ENCODE peak calls at places on chromosome 4, in ten cellular contexts. A, H, R, Q, W, F, X, J, K and U are unnamed samples.
A peak's percentile ranks its signal among the peaks of the same experiment; 100 is the strongest.

GRCh38 chr4:180635276-180635675 is 1607.9 kb upstream of the TENM3 start:
- DNase-seq in W (no peak), A (no peak), J (peak; percentile 12), Q (no peak), K (no peak), X (no peak), R (peak; percentile 56), F (no peak), H (no peak), U (no peak)

GRCh38 chr4:189092596-189092995 is 848.1 kb upstream of the FRG1 start:
- DNase-seq in F (no peak), H (no peak), X (no peak), W (no peak), R (no peak), Q (no peak), K (no peak), J (no peak), A (no peak), U (no peak)

GRCh38 chr4:135177323-135177722 is 975.7 kb upstream of the PABPC4L start:
- DNase-seq in W (no peak), K (no peak), X (no peak), F (no peak), A (no peak), J (no peak), Q (no peak), R (no peak), H (no peak), U (no peak)

GRCh38 chr4:109020861-109021260 is 258.0 kb upstream of the ETNPPL start:
- DNase-seq in X (no peak), W (no peak), K (no peak), J (no peak), F (no peak), A (no peak), R (no peak), H (no peak), Q (no peak), U (no peak)

GRCh38 chr4:8765631-8766590 is 105.7 kb downstream of the HMX1 start:
- DNase-seq in K (no peak), Q (peak; percentile 60), W (no peak), A (no peak), J (no peak), X (peak; percentile 11), H (no peak), F (no peak), R (no peak), U (no peak)

GRCh38 chr4:40596522-40596921 is 33.1 kb downstream of the RBM47 start:
- DNase-seq in H (no peak), A (no peak), X (no peak), J (no peak), R (no peak), K (no peak), Q (no peak), W (no peak), F (no peak), U (no peak)

GRCh38 chr4:80307774-80308465 is 27.6 kb upstream of the CFAP299 start:
- DNase-seq in X (no peak), F (no peak), H (no peak), R (no peak), K (no peak), J (no peak), Q (peak; percentile 43), W (no peak), A (no peak), U (peak; percentile 22)

GRCh38 chr4:69056921-69057562 is 39.2 kb upstream of the UGT2B7 start:
- DNase-seq in X (no peak), A (no peak), W (no peak), K (no peak), F (no peak), H (no peak), Q (no peak), R (no peak), J (no peak), U (no peak)

GRCh38 chr4:75142377-75142776 is 209.5 kb downstream of the PARM1 start:
- DNase-seq in X (no peak), R (no peak), Q (no peak), H (no peak), K (no peak), W (no peak), J (no peak), A (no peak), F (no peak), U (no peak)

DNA sequence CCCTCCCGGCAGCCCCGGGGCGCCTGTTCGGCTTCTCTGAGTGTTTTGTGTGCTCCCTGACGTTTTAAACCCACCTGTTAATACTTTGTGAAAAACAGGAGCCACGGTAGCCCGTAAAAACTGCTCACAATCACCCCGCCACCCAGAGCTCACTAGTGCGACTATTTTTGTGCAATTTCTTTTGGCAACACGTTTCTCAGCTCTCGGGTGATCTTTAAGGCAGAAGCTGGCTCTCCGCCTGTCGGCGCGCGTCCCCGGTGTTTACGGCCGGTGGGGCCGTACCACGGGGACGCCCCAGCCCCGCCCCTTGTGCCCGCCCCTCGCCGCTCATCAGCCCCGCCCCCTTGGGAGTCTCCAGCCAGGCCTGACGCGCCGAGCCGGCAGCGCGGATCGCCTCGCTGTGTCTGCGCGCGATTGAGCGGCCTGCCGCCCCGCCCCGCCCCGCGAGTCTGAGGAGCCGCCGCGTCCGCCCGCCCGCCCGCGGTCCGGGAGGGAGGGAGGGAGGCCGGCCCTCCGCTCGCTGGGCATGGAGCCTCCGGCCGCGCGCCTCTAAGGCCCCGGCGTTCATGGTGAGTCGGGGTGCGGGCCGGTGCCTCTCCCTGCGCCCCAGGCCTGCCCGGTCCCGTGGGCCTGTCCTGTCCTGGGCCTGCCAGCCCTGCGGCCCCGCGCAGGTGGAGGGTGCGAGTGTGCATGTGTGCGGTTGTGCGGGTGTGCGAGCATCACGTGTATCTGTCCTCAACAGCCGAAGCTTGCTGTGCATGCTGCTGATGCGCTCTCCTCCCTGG is 56.2 kb upstream of the TADA2B start:
- DNase-seq in F (peak; percentile 92), J (peak; percentile 76), H (peak; percentile 81), W (peak; percentile 94), X (peak; percentile 97), R (peak; percentile 95), A (peak; percentile 94), Q (peak; percentile 97), K (peak; percentile 70), U (peak; percentile 96)
- TF ChIP-seq POLR2A in F (peak; percentile 87), J (peak; percentile 50), H (peak; percentile 62), W (peak; percentile 92), X (peak; percentile 55), R (no peak), A (peak; percentile 66), Q (peak; percentile 80), K (peak; percentile 5), U (peak; percentile 83)

DNA sequence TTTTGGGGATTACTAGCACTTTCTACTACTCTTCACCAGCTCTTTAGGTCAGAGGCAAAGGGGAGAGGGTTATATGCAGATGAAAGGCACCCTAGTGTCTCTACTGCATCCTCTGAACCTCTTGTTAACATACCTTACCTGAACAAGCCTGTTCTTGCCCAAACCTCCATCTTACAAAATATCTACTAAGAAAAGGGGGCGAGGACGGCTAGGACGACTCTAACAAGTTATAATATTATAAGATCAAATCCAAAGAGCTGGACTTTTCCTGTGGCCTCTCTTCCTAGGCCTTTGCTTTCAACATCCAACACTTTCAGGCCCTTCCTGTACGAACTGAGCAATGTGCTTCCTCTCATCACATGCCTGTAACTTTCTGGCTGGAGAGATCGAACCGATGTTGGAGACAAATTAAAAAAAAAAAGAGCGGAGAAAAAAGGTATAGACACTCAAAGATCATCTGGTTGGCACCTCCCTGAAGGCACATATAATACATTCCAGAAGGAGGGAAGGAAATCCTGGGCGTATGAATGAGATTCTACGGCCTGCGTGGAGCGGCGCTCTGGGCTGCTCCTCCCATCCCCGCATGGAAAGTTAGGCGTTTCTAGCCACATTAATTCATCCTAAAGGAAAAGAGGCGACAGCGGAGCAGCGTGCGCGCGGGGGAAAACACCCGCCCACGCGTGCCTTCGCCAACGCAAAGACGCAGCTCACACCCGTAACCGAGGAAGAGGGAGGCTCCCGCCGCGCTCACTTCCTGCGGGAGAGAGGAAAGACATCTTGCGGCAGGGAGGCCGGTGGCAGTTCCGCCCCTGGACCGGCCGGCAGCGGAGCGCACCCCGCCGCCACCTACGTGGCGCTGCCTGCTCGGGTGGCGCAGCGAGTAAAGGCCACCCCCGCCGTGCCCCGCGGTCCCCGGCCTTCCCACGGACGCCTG is 803 bp downstream of the PRDM5 start:
- DNase-seq in A (peak; percentile 63), X (peak; percentile 63), W (peak; percentile 11), K (peak; percentile 45), H (no peak), J (peak; percentile 49), F (peak; percentile 68), R (peak; percentile 72), Q (peak; percentile 81), U (peak; percentile 67)
- TF ChIP-seq POLR2A in A (peak; percentile 43), X (no peak), W (peak; percentile 47), K (peak; percentile 78), H (no peak), J (peak; percentile 90), F (peak; percentile 77), R (peak; percentile 64), Q (no peak), U (no peak)

GRCh38 chr4:86891785-86892638 is at the start of gene C4orf36:
- DNase-seq in K (peak; percentile 38), J (peak; percentile 37), A (peak; percentile 46), R (peak; percentile 70), W (peak; percentile 15), F (peak; percentile 43), H (no peak), X (peak; percentile 85), Q (peak; percentile 77), U (peak; percentile 60)
- TF ChIP-seq POLR2A in K (peak; percentile 30), J (no peak), A (peak; percentile 20), R (no peak), W (no peak), F (no peak), H (no peak), X (peak; percentile 35), Q (no peak), U (no peak)

GRCh38 chr4:107629318-107629717 is 90.7 kb downstream of the PAPSS1 start:
- DNase-seq in Q (no peak), K (no peak), R (no peak), A (no peak), F (no peak), W (no peak), H (no peak), J (no peak), X (no peak), U (no peak)
- TF ChIP-seq POLR2A in Q (no peak), K (no peak), R (no peak), A (no peak), F (no peak), W (no peak), H (no peak), J (no peak), X (no peak), U (no peak)

GRCh38 chr4:172344266-172344772 is 531.1 kb downstream of the GALNTL6 start:
- DNase-seq in W (no peak), Q (no peak), A (no peak), H (no peak), J (no peak), R (no peak), K (no peak), F (no peak), X (no peak), U (no peak)
- TF ChIP-seq POLR2A in W (no peak), Q (no peak), A (no peak), H (no peak), J (no peak), R (no peak), K (no peak), F (no peak), X (no peak), U (no peak)

DNA sequence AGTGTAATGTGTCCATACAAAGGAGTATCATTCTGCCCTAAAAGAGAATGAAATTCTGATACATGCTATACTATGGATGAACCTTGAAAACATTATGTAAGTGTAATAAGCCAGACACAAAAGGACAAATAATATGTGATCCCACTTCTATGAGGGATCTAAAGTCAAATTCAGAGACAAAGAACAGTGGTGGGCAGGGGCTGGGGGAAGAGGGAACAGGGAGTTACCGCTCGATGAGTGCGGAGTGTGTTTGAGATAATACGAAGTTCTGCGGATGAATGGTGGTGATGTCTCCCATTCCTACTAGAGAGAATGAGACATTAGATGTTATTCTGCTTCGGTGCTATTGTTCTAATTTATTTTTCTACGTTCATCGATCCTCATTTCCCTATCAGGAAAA is 46.1 kb upstream of the TLR2 start:
- DNase-seq in Q (no peak), J (no peak), X (no peak), W (no peak), R (no peak), F (no peak), A (no peak), K (no peak), H (no peak), U (no peak)
- TF ChIP-seq POLR2A in Q (no peak), J (no peak), X (no peak), W (no peak), R (no peak), F (no peak), A (no peak), K (no peak), H (no peak), U (no peak)